ENCODE peak calls at places on chromosomes 3 and 15, in six cellular contexts. G is omental fat pad, P is uterus, S is cardiac muscle cell, K is IMR-90, V is RWPE1. E is an unnamed sample.

GRCh38 chr15:65032823-65033537 is 3.5 kb upstream of the MTFMT start:
- DNase-seq in G (no peak), P (peak), S (peak), K (peak), V (no peak), E (peak)

GRCh38 chr15:32042269-32042996 is 12.1 kb downstream of the CHRNA7 start:
- DNase-seq in G (no peak), P (no peak), S (peak), K (no peak), V (peak), E (no peak)

GRCh38 chr3:61966200-61966599 is 404.8 kb downstream of the PTPRG start:
- DNase-seq in G (no peak), P (no peak), S (no peak), K (peak), V (peak), E (no peak)

GRCh38 chr3:38455639-38456430 is 2.1 kb downstream of the ACVR2B start:
- DNase-seq in G (no peak), P (peak), S (peak), K (peak), V (no peak), E (no peak)

GRCh38 chr3:160707187-160707789 is 30.3 kb downstream of the ARL14 start:
- DNase-seq in G (no peak), P (peak), S (peak), K (peak), V (peak), E (no peak)

GRCh38 chr15:85559530-85559929 is 179.1 kb downstream of the AKAP13 start:
- DNase-seq in G (no peak), P (no peak), S (no peak), K (no peak), V (no peak), E (no peak)

GRCh38 chr3:120227710-120228347 is 57.2 kb downstream of the GPR156 start:
- DNase-seq in G (no peak), P (no peak), S (no peak), K (no peak), V (no peak), E (no peak)

GRCh38 chr3:69499899-69500316 is 114.0 kb upstream of the FRMD4B start:
- DNase-seq in G (no peak), P (peak), S (no peak), K (no peak), V (no peak), E (peak)

GRCh38 chr3:55159711-55160110 is 231.9 kb upstream of the LRTM1 start:
- DNase-seq in G (no peak), P (no peak), S (no peak), K (no peak), V (no peak), E (no peak)

GRCh38 chr3:190849607-190850006 is 12.9 kb downstream of the GMNC start:
- DNase-seq in G (no peak), P (no peak), S (no peak), K (no peak), V (peak), E (no peak)

GRCh38 chr3:139906441-139906840 is 28.5 kb upstream of the CLSTN2 start:
- DNase-seq in G (no peak), P (no peak), S (no peak), K (peak), V (peak), E (no peak)

GRCh38 chr3:187082976-187083375 is 56.3 kb downstream of the RPL39L start:
- DNase-seq in G (no peak), P (no peak), S (no peak), K (no peak), V (no peak), E (peak)

GRCh38 chr15:62306851-62307504 is 141.9 kb upstream of the C2CD4B start:
- DNase-seq in G (peak), P (peak), S (peak), K (peak), V (peak), E (peak)

GRCh38 chr15:58528197-58528870 is 96.5 kb downstream of the LIPC start:
- DNase-seq in G (no peak), P (no peak), S (peak), K (peak), V (no peak), E (no peak)

GRCh38 chr3:113231827-113232253 is 20.5 kb downstream of the BOC start:
- DNase-seq in G (no peak), P (no peak), S (no peak), K (peak), V (peak), E (no peak)

GRCh38 chr3:32138545-32139104 is 32.2 kb downstream of the GPD1L start:
- DNase-seq in G (no peak), P (no peak), S (no peak), K (peak), V (no peak), E (no peak)

GRCh38 chr15:63022181-63022580 is 20.4 kb upstream of the TPM1 start:
- DNase-seq in G (no peak), P (no peak), S (no peak), K (no peak), V (no peak), E (peak)

GRCh38 chr3:63232764-63233396 is 45.2 kb upstream of the SYNPR start:
- DNase-seq in G (no peak), P (no peak), S (peak), K (peak), V (no peak), E (no peak)

GRCh38 chr15:60218256-60218655 is 179.5 kb downstream of the ANXA2 start:
- DNase-seq in G (no peak), P (no peak), S (no peak), K (no peak), V (peak), E (no peak)

GRCh38 chr3:126127904-126128303 is 44.0 kb upstream of the SLC41A3 start:
- DNase-seq in G (peak), P (peak), S (no peak), K (no peak), V (no peak), E (no peak)

GRCh38 chr15:31200735-31201151 is 99.2 kb upstream of the TRPM1 start:
- DNase-seq in G (no peak), P (no peak), S (peak), K (peak), V (no peak), E (peak)

GRCh38 chr15:90174140-90174891 is 26.8 kb upstream of the SEMA4B start:
- DNase-seq in G (peak), P (peak), S (peak), K (no peak), V (no peak), E (peak)

GRCh38 chr3:156509209-156510174 is 45.4 kb downstream of the SSR3 start:
- DNase-seq in G (no peak), P (no peak), S (peak), K (peak), V (peak), E (no peak)

GRCh38 chr15:53447053-53447574 is 312.3 kb downstream of the WDR72 start:
- DNase-seq in G (no peak), P (no peak), S (no peak), K (no peak), V (no peak), E (no peak)

GRCh38 chr3:184448321-184449160 is 68.7 kb downstream of the CHRD start:
- DNase-seq in G (no peak), P (no peak), S (no peak), K (peak), V (peak), E (no peak)

GRCh38 chr3:52026016-52026415 is 30.3 kb upstream of the RPL29 start:
- DNase-seq in G (no peak), P (no peak), S (no peak), K (no peak), V (no peak), E (no peak)

GRCh38 chr3:150170843-150171513 is 200.3 kb upstream of the PFN2 start:
- DNase-seq in G (no peak), P (no peak), S (no peak), K (peak), V (no peak), E (no peak)

GRCh38 chr3:134762016-134762415 is 33.0 kb upstream of the EPHB1 start:
- DNase-seq in G (no peak), P (no peak), S (no peak), K (no peak), V (no peak), E (no peak)

GRCh38 chr3:33355611-33356010 is 78.4 kb downstream of the FBXL2 start:
- DNase-seq in G (no peak), P (no peak), S (peak), K (peak), V (peak), E (no peak)

GRCh38 chr15:66388576-66388975 is 1.9 kb downstream of the MAP2K1 start:
- DNase-seq in G (no peak), P (no peak), S (no peak), K (no peak), V (no peak), E (no peak)

GRCh38 chr15:66389098-66389858 is 2.6 kb downstream of the MAP2K1 start:
- DNase-seq in G (no peak), P (no peak), S (no peak), K (no peak), V (no peak), E (no peak)

GRCh38 chr15:66386204-66387123 is at the start of gene MAP2K1:
- DNase-seq in G (peak), P (peak), S (peak), K (peak), V (peak), E (peak)

GRCh38 chr15:66388057-66388363 is 1.3 kb downstream of the MAP2K1 start:
- DNase-seq in G (no peak), P (no peak), S (no peak), K (no peak), V (no peak), E (no peak)

GRCh38 chr15:66387176-66388056 is 704 bp downstream of the MAP2K1 start:
- DNase-seq in G (peak), P (peak), S (peak), K (peak), V (peak), E (peak)
- TF ChIP-seq CTCF in G (no peak), P (peak), S (peak), K (peak), V (peak), E (no peak)

GRCh38 chr3:114336122-114336697 is 42.4 kb downstream of the TIGIT start:
- DNase-seq in G (no peak), P (no peak), S (no peak), K (peak), V (no peak), E (no peak)
- TF ChIP-seq CTCF in G (no peak), P (peak), S (peak), K (peak), V (peak), E (no peak)

GRCh38 chr3:4351164-4351855 is 48.1 kb downstream of the SETMAR start:
- DNase-seq in G (no peak), P (no peak), S (peak), K (peak), V (no peak), E (no peak)
- TF ChIP-seq CTCF in G (no peak), P (no peak), S (no peak), K (no peak), V (no peak), E (no peak)

GRCh38 chr3:15812183-15812582 is 14.4 kb upstream of the ANKRD28 start:
- DNase-seq in G (no peak), P (no peak), S (no peak), K (peak), V (peak), E (no peak)
- TF ChIP-seq CTCF in G (peak), P (peak), S (peak), K (peak), V (peak), E (no peak)

E was measured in lower leg skin.